ENCODE peak calls at places on chromosomes 1 and 21, in nine cellular contexts. S, C, N, U, M, W, V, I and H are unnamed samples. For H3K4me1, the result is how much of the 10 kb centered on the place peaks cover.

GRCh38 chr1:186513526-186513925 is 52.6 kb upstream of the PDC start:
- DNase-seq in S (no peak), C (no peak), N (no peak), U (no peak), M (no peak), W (no peak), V (no peak), I (no peak), H (no peak)

GRCh38 chr1:93798301-93798700 is 80.7 kb downstream of the DNTTIP2 start:
- DNase-seq in S (peak), C (no peak), N (no peak), U (no peak), M (no peak), W (no peak), V (no peak), I (no peak), H (no peak)

GRCh38 chr1:66283583-66284041 is 250.3 kb upstream of the SGIP1 start:
- DNase-seq in S (peak), C (no peak), N (no peak), U (no peak), M (no peak), W (no peak), V (no peak), I (no peak), H (no peak)

GRCh38 chr1:211603713-211604112 is 24.8 kb upstream of the SLC30A1 start:
- DNase-seq in S (no peak), C (no peak), N (no peak), U (no peak), M (no peak), W (no peak), V (no peak), I (no peak), H (no peak)

GRCh38 chr1:61539720-61540462 is 185.1 kb downstream of the TM2D1 start:
- DNase-seq in S (no peak), C (no peak), N (peak), U (no peak), M (no peak), W (no peak), V (peak), I (peak), H (no peak)

GRCh38 chr1:57424231-57425027 is 569 bp upstream of the DAB1 start:
- DNase-seq in S (peak), C (peak), N (peak), U (no peak), M (peak), W (peak), V (no peak), I (no peak), H (no peak)

GRCh38 chr21:37061926-37062591 is 10.8 kb downstream of the PIGP start:
- DNase-seq in S (peak), C (no peak), N (no peak), U (no peak), M (peak), W (no peak), V (no peak), I (no peak), H (no peak)

GRCh38 chr1:61776091-61776490 is 33.8 kb downstream of the PATJ start:
- DNase-seq in S (no peak), C (no peak), N (no peak), U (no peak), M (no peak), W (no peak), V (no peak), I (no peak), H (no peak)

GRCh38 chr1:97630968-97631367 is 289.9 kb downstream of the DPYD start:
- DNase-seq in S (peak), C (no peak), N (no peak), U (no peak), M (no peak), W (peak), V (peak), I (no peak), H (no peak)

GRCh38 chr1:187051618-187052232 is 223.0 kb downstream of the PLA2G4A start:
- DNase-seq in S (peak), C (no peak), N (peak), U (no peak), M (peak), W (no peak), V (no peak), I (no peak), H (peak)

GRCh38 chr1:245153645-245154428 is 948 bp upstream of the KIF26B start:
- DNase-seq in S (peak), C (peak), N (peak), U (no peak), M (no peak), W (no peak), V (no peak), I (no peak), H (no peak)

GRCh38 chr1:201648911-201649775 is 110.2 kb downstream of the NAV1 start:
- DNase-seq in S (peak), C (peak), N (peak), U (no peak), M (no peak), W (peak), V (peak), I (no peak), H (no peak)

GRCh38 chr1:213201380-213202155 is 150.5 kb downstream of the RPS6KC1 start:
- DNase-seq in S (no peak), C (no peak), N (no peak), U (no peak), M (no peak), W (no peak), V (no peak), I (no peak), H (no peak)

GRCh38 chr1:111455642-111456031 is 6.4 kb downstream of the ATP5PB start:
- DNase-seq in S (no peak), C (no peak), N (no peak), U (no peak), M (no peak), W (no peak), V (no peak), I (no peak), H (no peak)

GRCh38 chr1:212557739-212558664 is 50.6 kb upstream of the ATF3 start:
- DNase-seq in S (peak), C (peak), N (peak), U (no peak), M (no peak), W (peak), V (peak), I (peak), H (peak)

GRCh38 chr21:35606136-35606535 is 454.2 kb downstream of the SETD4 start:
- DNase-seq in S (no peak), C (no peak), N (no peak), U (no peak), M (no peak), W (no peak), V (no peak), I (no peak), H (no peak)

GRCh38 chr21:37868896-37869295 is 47.4 kb downstream of the KCNJ6 start:
- DNase-seq in S (peak), C (no peak), N (no peak), U (no peak), M (no peak), W (no peak), V (no peak), I (no peak), H (no peak)

GRCh38 chr1:58515794-58516401 is 30.6 kb downstream of the OMA1 start:
- DNase-seq in S (peak), C (no peak), N (peak), U (no peak), M (peak), W (no peak), V (peak), I (peak), H (no peak)

GRCh38 chr1:67761054-67761453 is 72.2 kb downstream of the GNG12 start:
- DNase-seq in S (no peak), C (no peak), N (no peak), U (no peak), M (no peak), W (no peak), V (no peak), I (no peak), H (no peak)

GRCh38 chr1:201026746-201027145 is 3.2 kb upstream of the KIF21B start:
- DNase-seq in S (no peak), C (no peak), N (no peak), U (no peak), M (no peak), W (no peak), V (no peak), I (no peak), H (no peak)

GRCh38 chr1:47563206-47563605 is 125.4 kb downstream of the FOXD2 start:
- DNase-seq in S (no peak), C (no peak), N (no peak), U (no peak), M (no peak), W (no peak), V (no peak), I (no peak), H (no peak)

GRCh38 chr21:39681257-39681656 is 63.7 kb upstream of the IGSF5 start:
- DNase-seq in S (peak), C (no peak), N (no peak), U (no peak), M (no peak), W (no peak), V (no peak), I (no peak), H (no peak)

GRCh38 chr1:227753999-227754764 is 18.9 kb downstream of the SNAP47 start:
- DNase-seq in S (peak), C (no peak), N (no peak), U (no peak), M (no peak), W (peak), V (no peak), I (no peak), H (no peak)

GRCh38 chr1:8259498-8260290 is 58.2 kb upstream of the SLC45A1 start:
- DNase-seq in S (peak), C (peak), N (no peak), U (no peak), M (peak), W (no peak), V (peak), I (peak), H (no peak)

GRCh38 chr21:16534408-16535099 is 804.8 kb downstream of the USP25 start:
- DNase-seq in S (peak), C (peak), N (no peak), U (no peak), M (no peak), W (peak), V (peak), I (peak), H (no peak)

GRCh38 chr1:236913371-236914037 is 90.7 kb downstream of the MT1HL1 start:
- DNase-seq in S (peak), C (no peak), N (no peak), U (no peak), M (no peak), W (no peak), V (no peak), I (no peak), H (no peak)
- H3K4me1 ChIP-seq in S (under half), C (under half), N (under half), U (under half), M (under half), W (under half), V (under half), I (under half), H (under half)

GRCh38 chr1:235933483-235934116 is 66.9 kb upstream of the LYST start:
- DNase-seq in S (no peak), C (no peak), N (no peak), U (no peak), M (no peak), W (no peak), V (no peak), I (no peak), H (no peak)
- TF ChIP-seq CTCF in S (no peak), C (no peak), N (peak), U (no peak), M (no peak), W (no peak), V (no peak), I (peak), H (no peak)

GRCh38 chr1:164565356-164565755 is 6.4 kb downstream of the PBX1 start:
- DNase-seq in S (peak), C (no peak), N (peak), U (no peak), M (no peak), W (no peak), V (no peak), I (no peak), H (no peak)
- H3K4me3 ChIP-seq in S (peak), C (peak), N (peak), U (no peak), M (no peak), W (peak), V (peak), I (peak), H (no peak)

GRCh38 chr1:25562928-25563283 is 19.5 kb downstream of the LDLRAP1 start:
- DNase-seq in S (no peak), C (no peak), N (no peak), U (no peak), M (no peak), W (no peak), V (no peak), I (no peak), H (no peak)
- H3K4me1 ChIP-seq in S (under half), C (under half), N (under half), U (half or more), M (under half), W (half or more), V (under half), I (under half), H (under half)

GRCh38 chr21:23292292-23292691 is 2294.1 kb downstream of the NCAM2 start:
- DNase-seq in S (no peak), C (no peak), N (no peak), U (no peak), M (no peak), W (no peak), V (no peak), I (no peak), H (no peak)
- TF ChIP-seq CTCF in S (no peak), C (no peak), N (no peak), U (no peak), M (no peak), W (no peak), V (no peak), I (no peak), H (no peak)

DNA sequence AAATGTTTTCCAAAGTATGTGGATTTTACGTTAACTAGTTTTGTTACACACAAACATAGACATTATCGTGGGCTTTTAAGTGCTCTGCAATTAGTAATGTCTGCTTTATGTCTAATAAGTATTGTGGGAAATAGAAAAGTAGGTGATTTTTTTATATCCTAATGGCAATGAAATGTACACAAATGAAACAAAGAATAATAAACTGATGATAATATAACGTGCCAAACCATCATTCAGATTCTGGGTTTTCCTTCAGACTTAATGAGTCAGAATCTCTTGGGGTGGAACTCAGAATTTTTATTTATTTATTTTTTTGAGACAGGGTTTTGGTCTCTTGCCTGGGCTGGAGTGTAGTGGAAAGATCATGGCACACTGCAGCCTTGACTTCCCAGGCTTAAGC is 2.0 kb downstream of the TMEM183A start:
- DNase-seq in S (no peak), C (no peak), N (no peak), U (no peak), M (no peak), W (no peak), V (no peak), I (no peak), H (no peak)
- H3K4me3 ChIP-seq in S (no peak), C (peak), N (no peak), U (no peak), M (peak), W (no peak), V (no peak), I (no peak), H (no peak)

GRCh38 chr1:39277876-39278275 is 73.4 kb downstream of the MACF1 start:
- DNase-seq in S (no peak), C (no peak), N (peak), U (no peak), M (no peak), W (no peak), V (no peak), I (no peak), H (no peak)
- H3K4me1 ChIP-seq in S (under half), C (under half), N (under half), U (under half), M (under half), W (half or more), V (under half), I (under half), H (half or more)